ENCODE peak calls at places on chromosomes 5 and 9, in five cellular contexts. R, B, H, S and K are unnamed samples.

GRCh38 chr9:6086006-6086655 is 70.7 kb upstream of the RANBP6 start:
- DNase-seq in R (no peak), B (no peak), H (no peak), S (no peak), K (no peak)

GRCh38 chr5:1400211-1400855 is 44.9 kb downstream of the SLC6A3 start:
- DNase-seq in R (no peak), B (no peak), H (no peak), S (no peak), K (no peak)

GRCh38 chr5:151150484-151151262 is 6.9 kb downstream of the ANXA6 start:
- DNase-seq in R (peak), B (peak), H (peak), S (peak), K (no peak)

GRCh38 chr5:97838214-97838613 is 655.2 kb upstream of the RIOK2 start:
- DNase-seq in R (no peak), B (no peak), H (no peak), S (peak), K (no peak)

GRCh38 chr5:158875272-158875679 is 224.4 kb downstream of the EBF1 start:
- DNase-seq in R (no peak), B (no peak), H (no peak), S (peak), K (no peak)

GRCh38 chr5:148202531-148203092 is at the start of gene SPINK6:
- DNase-seq in R (no peak), B (no peak), H (no peak), S (no peak), K (no peak)

GRCh38 chr5:112784726-112785125 is 47.0 kb downstream of the APC start:
- DNase-seq in R (no peak), B (no peak), H (no peak), S (no peak), K (no peak)

GRCh38 chr5:107072440-107072839 is 598.3 kb downstream of the EFNA5 start:
- DNase-seq in R (no peak), B (no peak), H (no peak), S (no peak), K (no peak)

GRCh38 chr5:96963267-96963666 is 27.4 kb downstream of the LNPEP start:
- DNase-seq in R (no peak), B (peak), H (no peak), S (peak), K (no peak)

GRCh38 chr9:113238859-113239231 is 17.5 kb downstream of the SLC31A1 start:
- DNase-seq in R (no peak), B (no peak), H (no peak), S (no peak), K (no peak)